ENCODE peak calls at places on chromosomes 6 and 20, in five cellular contexts. One of them, this sample, is unnamed.

GRCh38 chr6:6458166-6458565 is 130.4 kb upstream of the LY86 start:
- DNase-seq in Panc1: no peak
- DNase-seq in transverse colon: no peak
- DNase-seq in esophagus squamous epithelium: no peak
- DNase-seq in Peyer's patch: no peak
- DNase-seq in this sample: no peak

GRCh38 chr6:43630980-43631619 is 2.0 kb upstream of the GTPBP2 start:
- DNase-seq in transverse colon: no peak
- DNase-seq in esophagus squamous epithelium: no peak
- DNase-seq in Panc1: no peak
- DNase-seq in Peyer's patch: no peak
- DNase-seq in this sample: no peak

GRCh38 chr20:38202153-38202981 is 37.3 kb upstream of the TGM2 start:
- DNase-seq in transverse colon: no peak
- DNase-seq in Panc1: no peak
- DNase-seq in Peyer's patch: no peak
- DNase-seq in esophagus squamous epithelium: no peak
- DNase-seq in this sample: no peak

GRCh38 chr20:53009979-53010735 is 38.0 kb downstream of the TSHZ2 start:
- DNase-seq in esophagus squamous epithelium: no peak
- DNase-seq in transverse colon: no peak
- DNase-seq in Peyer's patch: no peak
- DNase-seq in Panc1: no peak
- DNase-seq in this sample: no peak

GRCh38 chr6:154297711-154298110 is 58.9 kb downstream of the IPCEF1 start:
- DNase-seq in Panc1: no peak
- DNase-seq in Peyer's patch: no peak
- DNase-seq in esophagus squamous epithelium: no peak
- DNase-seq in transverse colon: no peak
- DNase-seq in this sample: no peak

GRCh38 chr6:3500262-3501001 is 43.6 kb upstream of the SLC22A23 start:
- DNase-seq in transverse colon: no peak
- DNase-seq in Panc1: no peak
- DNase-seq in esophagus squamous epithelium: no peak
- DNase-seq in Peyer's patch: no peak
- DNase-seq in this sample: peak

GRCh38 chr6:163999475-164000125 is 585.1 kb downstream of the QKI start:
- DNase-seq in Panc1: no peak
- DNase-seq in Peyer's patch: no peak
- DNase-seq in transverse colon: no peak
- DNase-seq in esophagus squamous epithelium: no peak
- DNase-seq in this sample: no peak

GRCh38 chr6:130129781-130130246 is 92.9 kb downstream of the SAMD3 start:
- DNase-seq in Peyer's patch: no peak
- DNase-seq in Panc1: no peak
- DNase-seq in transverse colon: no peak
- DNase-seq in esophagus squamous epithelium: no peak
- DNase-seq in this sample: no peak

GRCh38 chr6:41634657-41635056 is 3.6 kb upstream of the MDFI start:
- DNase-seq in Panc1: no peak
- DNase-seq in Peyer's patch: no peak
- DNase-seq in esophagus squamous epithelium: no peak
- DNase-seq in transverse colon: no peak
- DNase-seq in this sample: no peak

GRCh38 chr6:89826029-89826528 is 3.6 kb upstream of the CASP8AP2 start:
- DNase-seq in esophagus squamous epithelium: no peak
- DNase-seq in Peyer's patch: no peak
- DNase-seq in transverse colon: no peak
- DNase-seq in Panc1: no peak
- DNase-seq in this sample: no peak

GRCh38 chr20:56187791-56188190 is 60.7 kb upstream of the MC3R start:
- DNase-seq in esophagus squamous epithelium: no peak
- DNase-seq in Panc1: no peak
- DNase-seq in transverse colon: no peak
- DNase-seq in Peyer's patch: no peak
- DNase-seq in this sample: no peak

GRCh38 chr6:156883497-156884252 is 106.5 kb downstream of the ARID1B start:
- DNase-seq in Panc1: no peak
- DNase-seq in transverse colon: peak
- DNase-seq in Peyer's patch: peak
- DNase-seq in esophagus squamous epithelium: no peak
- DNase-seq in this sample: no peak

GRCh38 chr6:158703121-158703839 is 53.4 kb downstream of the SYTL3 start:
- DNase-seq in Panc1: no peak
- DNase-seq in transverse colon: no peak
- DNase-seq in Peyer's patch: no peak
- DNase-seq in esophagus squamous epithelium: no peak
- DNase-seq in this sample: no peak

GRCh38 chr6:138774370-138774769 is 801 bp downstream of the CCDC28A start:
- DNase-seq in esophagus squamous epithelium: no peak
- DNase-seq in Peyer's patch: no peak
- DNase-seq in transverse colon: no peak
- DNase-seq in Panc1: no peak
- DNase-seq in this sample: no peak

DNA sequence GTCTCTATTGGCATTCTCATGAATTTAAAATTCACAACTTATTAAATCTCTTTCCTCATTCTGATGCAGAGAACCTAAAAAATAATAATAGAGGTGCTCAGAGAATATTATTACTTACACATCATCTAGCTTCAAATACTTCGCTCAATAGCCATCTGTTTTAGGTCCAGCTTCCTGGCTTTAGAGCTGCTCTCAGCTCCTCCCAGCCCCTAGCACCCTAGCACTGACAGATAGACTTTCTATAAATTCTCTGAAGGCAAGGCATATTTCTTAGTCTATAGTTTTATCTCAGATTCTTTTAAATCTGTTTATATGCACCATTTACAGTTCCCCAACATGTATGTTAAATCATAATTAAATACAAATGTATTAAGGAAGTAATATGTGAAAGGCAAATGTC is 281.3 kb downstream of the PTPRK start:
- DNase-seq in esophagus squamous epithelium: no peak
- DNase-seq in Panc1: no peak
- DNase-seq in transverse colon: no peak
- DNase-seq in Peyer's patch: no peak
- DNase-seq in this sample: no peak
- H3K27ac ChIP-seq in esophagus squamous epithelium: no peak
- H3K27ac ChIP-seq in Panc1: no peak
- H3K27ac ChIP-seq in transverse colon: no peak
- H3K27ac ChIP-seq in Peyer's patch: no peak
- H3K27ac ChIP-seq in this sample: no peak

GRCh38 chr6:35365599-35366596 is 23.5 kb downstream of the PPARD start:
- DNase-seq in transverse colon: no peak
- DNase-seq in esophagus squamous epithelium: no peak
- DNase-seq in Peyer's patch: no peak
- DNase-seq in Panc1: no peak
- DNase-seq in this sample: no peak

GRCh38 chr6:35362200-35362599 is 19.8 kb downstream of the PPARD start:
- DNase-seq in transverse colon: no peak
- DNase-seq in Peyer's patch: no peak
- DNase-seq in Panc1: no peak
- DNase-seq in esophagus squamous epithelium: no peak
- DNase-seq in this sample: no peak

GRCh38 chr6:35360349-35361138 is 18.2 kb downstream of the PPARD start:
- DNase-seq in Peyer's patch: no peak
- DNase-seq in esophagus squamous epithelium: no peak
- DNase-seq in Panc1: no peak
- DNase-seq in transverse colon: no peak
- DNase-seq in this sample: no peak

GRCh38 chr6:35359744-35360348 is 17.5 kb downstream of the PPARD start:
- DNase-seq in Panc1: no peak
- DNase-seq in transverse colon: no peak
- DNase-seq in esophagus squamous epithelium: no peak
- DNase-seq in Peyer's patch: no peak
- DNase-seq in this sample: no peak

DNA sequence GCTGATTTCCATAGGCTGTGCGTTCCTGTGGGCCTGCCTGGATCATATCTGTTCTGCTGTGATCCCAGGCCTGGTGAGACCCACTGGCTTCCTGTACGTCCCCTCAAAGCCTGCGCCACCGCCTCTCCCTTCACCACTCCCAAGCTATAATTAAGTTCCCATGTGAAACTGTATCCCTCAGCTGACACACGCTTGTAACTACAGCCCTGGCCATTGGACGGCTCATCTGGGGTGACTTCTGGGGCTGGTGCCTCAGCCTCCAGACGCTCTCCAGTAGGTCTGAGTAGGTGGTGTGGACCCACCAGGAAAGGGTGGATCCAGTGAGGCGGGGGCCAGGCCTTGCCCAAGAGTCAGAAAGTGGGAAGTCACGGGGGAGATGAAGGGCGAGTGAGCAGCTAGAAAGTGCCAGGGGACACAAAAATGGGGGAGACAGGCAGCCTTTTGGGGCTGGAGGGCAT is 21.0 kb downstream of the PPARD start:
- DNase-seq in Peyer's patch: no peak
- DNase-seq in esophagus squamous epithelium: no peak
- DNase-seq in transverse colon: no peak
- DNase-seq in Panc1: no peak
- DNase-seq in this sample: no peak
- H3K27ac ChIP-seq in Peyer's patch: no peak
- H3K27ac ChIP-seq in esophagus squamous epithelium: no peak
- H3K27ac ChIP-seq in transverse colon: no peak
- H3K27ac ChIP-seq in Panc1: no peak
- H3K27ac ChIP-seq in this sample: no peak

DNA sequence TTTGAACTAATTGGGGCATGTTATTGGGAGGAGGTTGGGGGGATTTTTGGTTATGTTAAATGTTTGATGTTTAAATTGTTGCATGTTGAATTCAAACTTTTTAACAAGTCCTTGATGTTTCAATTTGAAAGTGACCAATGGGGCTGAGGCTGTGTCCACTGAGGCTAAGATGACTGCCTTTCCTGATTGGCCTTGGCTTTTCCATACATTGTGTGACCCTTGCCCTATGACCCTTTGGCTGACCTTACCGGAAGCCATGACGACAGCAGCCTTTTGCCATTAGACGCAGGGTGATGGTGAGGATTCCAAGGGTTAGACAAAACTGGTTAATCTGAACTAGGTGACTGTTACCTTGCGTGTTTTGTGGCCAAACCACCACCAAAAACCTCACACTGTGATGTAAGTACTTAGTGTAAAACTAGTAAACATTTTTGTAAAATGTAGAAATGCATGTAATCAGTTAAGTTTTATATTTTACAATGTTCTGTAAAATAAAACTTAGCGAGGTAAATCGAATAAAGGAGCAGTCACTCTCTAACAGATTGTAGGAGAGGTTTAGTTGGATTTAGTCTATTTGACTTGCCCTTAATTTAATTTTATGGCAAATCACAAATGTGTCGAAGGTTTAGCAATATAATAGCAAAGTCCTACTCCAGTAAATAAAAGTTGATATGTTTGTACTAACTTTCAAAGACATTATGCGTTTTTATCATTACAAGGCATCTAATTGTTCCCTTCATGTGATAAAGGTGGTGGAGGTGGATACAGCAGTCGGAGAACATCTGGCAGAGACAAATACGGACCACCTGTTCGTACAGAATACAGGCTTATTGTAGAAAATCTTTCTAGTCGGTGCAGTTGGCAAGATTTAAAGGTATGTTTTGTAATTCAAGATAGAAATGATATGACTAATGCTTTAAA is 1.6 kb downstream of the SRSF6 start:
- DNase-seq in esophagus squamous epithelium: no peak
- DNase-seq in Peyer's patch: no peak
- DNase-seq in transverse colon: peak
- DNase-seq in Panc1: no peak
- DNase-seq in this sample: no peak
- H3K27ac ChIP-seq in esophagus squamous epithelium: peak
- H3K27ac ChIP-seq in Peyer's patch: peak
- H3K27ac ChIP-seq in transverse colon: peak
- H3K27ac ChIP-seq in Panc1: peak
- H3K27ac ChIP-seq in this sample: peak

DNA sequence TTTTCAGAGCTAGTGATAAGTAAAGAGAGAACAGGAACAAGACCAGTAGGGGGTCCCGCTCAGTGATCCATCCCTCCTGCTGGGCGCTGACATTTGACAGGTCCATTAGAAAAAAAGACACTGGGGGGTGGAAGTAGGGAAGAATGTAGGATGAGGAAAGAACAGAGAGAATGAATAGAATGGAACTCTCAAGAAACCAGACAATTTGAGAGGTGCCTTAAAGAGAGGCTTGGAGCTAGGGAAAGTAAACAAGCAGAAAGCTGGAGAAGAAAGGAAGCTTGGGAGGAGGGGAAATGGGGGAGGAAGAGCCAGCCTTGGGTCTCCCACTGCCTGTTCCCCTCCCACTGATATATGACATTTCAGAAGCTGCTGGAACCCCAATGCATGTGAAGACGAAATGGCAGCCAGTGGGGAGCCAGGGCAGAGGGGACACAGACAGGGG is 8.4 kb downstream of the GABBR1 start:
- DNase-seq in esophagus squamous epithelium: no peak
- DNase-seq in Panc1: no peak
- DNase-seq in transverse colon: no peak
- DNase-seq in Peyer's patch: no peak
- DNase-seq in this sample: no peak
- H3K27ac ChIP-seq in esophagus squamous epithelium: no peak
- H3K27ac ChIP-seq in Panc1: no peak
- H3K27ac ChIP-seq in transverse colon: no peak
- H3K27ac ChIP-seq in Peyer's patch: no peak
- H3K27ac ChIP-seq in this sample: no peak